ENCODE peak calls at places on chromosomes 4 and X, in four cellular contexts. One of them, this sample, is unnamed.
A peak's percentile ranks its signal among the peaks of the same experiment; 100 is the strongest.

GRCh38 chr4:83320548-83320947 is 14.1 kb downstream of the HPSE start:
- DNase-seq in EH: peak; percentile 78
- DNase-seq in omental fat pad: no peak
- DNase-seq in substantia nigra: peak; percentile 11
- DNase-seq in this sample: peak; percentile 23

GRCh38 chr4:134215636-134216340 is 14.2 kb upstream of the PABPC4L start:
- DNase-seq in EH: peak; percentile 54
- DNase-seq in substantia nigra: no peak
- DNase-seq in omental fat pad: no peak
- DNase-seq in this sample: no peak

GRCh38 chrX:47900833-47901232 is 64.1 kb downstream of the ZNF81 start:
- DNase-seq in EH: no peak
- DNase-seq in omental fat pad: no peak
- DNase-seq in substantia nigra: no peak
- DNase-seq in this sample: no peak

GRCh38 chr4:13888112-13888511 is 260.6 kb upstream of the BOD1L1 start:
- DNase-seq in substantia nigra: no peak
- DNase-seq in omental fat pad: no peak
- DNase-seq in EH: peak; percentile 94
- DNase-seq in this sample: peak; percentile 88

GRCh38 chr4:73446336-73446938 is 10.4 kb downstream of the AFP start:
- DNase-seq in omental fat pad: no peak
- DNase-seq in substantia nigra: no peak
- DNase-seq in EH: peak; percentile 56
- DNase-seq in this sample: no peak

GRCh38 chr4:189177130-189177529 is 763.5 kb upstream of the FRG1 start:
- DNase-seq in EH: no peak
- DNase-seq in substantia nigra: no peak
- DNase-seq in omental fat pad: no peak
- DNase-seq in this sample: no peak

GRCh38 chr4:113057891-113058290 is 8.4 kb downstream of the ANK2 start:
- DNase-seq in substantia nigra: no peak
- DNase-seq in EH: no peak
- DNase-seq in omental fat pad: no peak
- DNase-seq in this sample: peak; percentile 45

GRCh38 chrX:63967541-63967940 is 182.5 kb upstream of the ARHGEF9 start:
- DNase-seq in EH: peak; percentile 72
- DNase-seq in omental fat pad: no peak
- DNase-seq in substantia nigra: no peak
- DNase-seq in this sample: no peak

GRCh38 chr4:14449308-14449707 is 553.0 kb upstream of the CPEB2 start:
- DNase-seq in substantia nigra: no peak
- DNase-seq in EH: no peak
- DNase-seq in omental fat pad: no peak
- DNase-seq in this sample: no peak

GRCh38 chr4:150418757-150419410 is 163.1 kb upstream of the MAB21L2 start:
- DNase-seq in substantia nigra: no peak
- DNase-seq in EH: no peak
- DNase-seq in omental fat pad: no peak
- DNase-seq in this sample: no peak

This sample was measured in skeletal muscle cell.